ENCODE peak calls at places on chromosomes 6 and 20, in ten cellular contexts. S is aorta; H is CD8-positive, alpha-beta memory T cell; K is foreskin fibroblast; L is heart right ventricle; X is GM23338; J is A549; F is body of pancreas; V is activated B cell treated with CpG ODN at 0.5 μM for 24 hours; M is iPS DF 19.7. G is an unnamed sample.

GRCh38 chr6:159819932-159820640 is 20.0 kb downstream of the PNLDC1 start:
- DNase-seq in L (no peak), K (no peak), V (no peak), F (no peak), J (no peak), S (peak; percentile 56), H (no peak), X (no peak), M (no peak), G (no peak)

GRCh38 chr6:42292002-42292735 is 74.5 kb upstream of the MRPS10 start:
- DNase-seq in X (no peak), J (peak; percentile 15), H (no peak), F (no peak), V (no peak), S (no peak), K (peak; percentile 75), L (no peak), M (no peak), G (peak; percentile 78)

GRCh38 chr20:39222102-39222501 is 260.0 kb downstream of the DHX35 start:
- DNase-seq in X (peak; percentile 5), K (no peak), V (no peak), L (no peak), H (no peak), S (no peak), M (no peak), F (no peak), J (no peak), G (no peak)

GRCh38 chr6:26550250-26550993 is 12.3 kb downstream of the HMGN4 start:
- DNase-seq in V (peak; percentile 65), L (peak; percentile 73), F (no peak), H (peak; percentile 55), S (peak; percentile 76), M (no peak), X (peak; percentile 97), K (peak; percentile 85), J (no peak), G (peak; percentile 80)

GRCh38 chr6:126805861-126806260 is 312.6 kb upstream of the RSPO3 start:
- DNase-seq in H (no peak), J (no peak), V (no peak), L (no peak), F (no peak), K (no peak), X (no peak), S (no peak), M (no peak), G (peak; percentile 19)

GRCh38 chr6:3330199-3330598 is 71.5 kb downstream of the PSMG4 start:
- DNase-seq in K (no peak), V (no peak), X (peak; percentile 63), J (no peak), M (no peak), L (no peak), S (no peak), H (no peak), F (no peak), G (no peak)

GRCh38 chr6:162443101-162443500 is 284.5 kb downstream of the PRKN start:
- DNase-seq in M (no peak), H (no peak), J (no peak), L (no peak), X (no peak), K (no peak), S (no peak), F (peak; percentile 74), V (no peak), G (no peak)

GRCh38 chr6:14921878-14922277 is 324.0 kb upstream of the JARID2 start:
- DNase-seq in M (no peak), H (no peak), F (no peak), J (no peak), S (no peak), K (no peak), V (no peak), X (no peak), L (no peak), G (no peak)

GRCh38 chr6:23446394-23447001 is 679.5 kb upstream of the NRSN1 start:
- DNase-seq in M (no peak), V (no peak), X (peak; percentile 42), J (peak; percentile 2), F (no peak), L (no peak), K (peak; percentile 79), S (no peak), H (no peak), G (peak; percentile 47)

GRCh38 chr20:2005831-2006426 is 12.1 kb upstream of the PDYN start:
- DNase-seq in S (peak; percentile 80), H (peak; percentile 16), F (peak; percentile 69), J (no peak), X (peak; percentile 91), V (peak; percentile 40), M (no peak), L (peak; percentile 66), K (peak; percentile 79), G (peak; percentile 76)

GRCh38 chr20:38435555-38435939 is 419 bp upstream of the SNHG17 start:
- DNase-seq in X (no peak), J (no peak), S (no peak), F (no peak), V (no peak), K (peak; percentile 36), M (no peak), H (no peak), L (no peak), G (peak; percentile 63)

GRCh38 chr6:80438728-80439127 is 332.3 kb downstream of the BCKDHB start:
- DNase-seq in K (peak; percentile 91), S (no peak), V (no peak), F (no peak), L (no peak), X (peak; percentile 36), M (no peak), H (no peak), J (peak; percentile 6), G (peak; percentile 70)

G was measured in AG20443.